ENCODE peak calls at places on chromosomes 2 and 18, in seven cellular contexts. K is hepatocyte, B is OCI-LY7, E is PC-3, N is GM23248, X is HCT116, S is MM.1S. J is an unnamed sample.

GRCh38 chr2:219630770-219631405 is 3.5 kb downstream of the SLC4A3 start:
- DNase-seq in S (no peak), K (no peak), N (no peak), B (no peak), E (no peak), X (no peak), J (no peak)

GRCh38 chr2:46381871-46382270 is 84.7 kb downstream of the EPAS1 start:
- DNase-seq in E (no peak), B (no peak), K (no peak), X (no peak), S (no peak), N (no peak), J (no peak)

GRCh38 chr2:12686708-12687107 is 30.0 kb upstream of the TRIB2 start:
- DNase-seq in S (no peak), E (peak), N (peak), K (no peak), B (no peak), X (no peak), J (no peak)

GRCh38 chr2:229083606-229084349 is 187.3 kb downstream of the PID1 start:
- DNase-seq in B (no peak), S (no peak), K (no peak), N (no peak), X (no peak), E (no peak), J (no peak)

GRCh38 chr2:197889041-197889440 is 84.6 kb downstream of the PLCL1 start:
- DNase-seq in K (no peak), X (no peak), N (peak), E (no peak), B (peak), S (peak), J (peak)

GRCh38 chr2:168686485-168687191 is 115.8 kb upstream of the NOSTRIN start:
- DNase-seq in E (peak), K (no peak), S (no peak), N (peak), B (no peak), X (no peak), J (no peak)

GRCh38 chr2:208072250-208072892 is 47.0 kb upstream of the PLEKHM3 start:
- DNase-seq in X (peak), E (peak), K (peak), N (peak), S (peak), B (peak), J (peak)

GRCh38 chr2:169363570-169364150 is 1.3 kb upstream of the LRP2 start:
- DNase-seq in E (no peak), S (peak), B (no peak), X (no peak), N (peak), K (peak), J (peak)

GRCh38 chr18:63188063-63188462 is 131.5 kb downstream of the BCL2 start:
- DNase-seq in K (no peak), S (peak), E (no peak), X (no peak), B (no peak), N (no peak), J (no peak)

GRCh38 chr18:13247506-13247905 is 28.9 kb downstream of the LDLRAD4 start:
- DNase-seq in K (no peak), B (no peak), S (no peak), N (no peak), X (no peak), E (no peak), J (no peak)

GRCh38 chr2:12918841-12919445 is 202.2 kb downstream of the TRIB2 start:
- DNase-seq in K (no peak), N (peak), X (no peak), S (no peak), B (no peak), E (peak), J (no peak)

GRCh38 chr2:169182573-169182972 is 113.2 kb downstream of the DHRS9 start:
- DNase-seq in B (no peak), N (no peak), K (no peak), S (no peak), E (no peak), X (no peak), J (no peak)

GRCh38 chr2:179049546-179050311 is at the start of gene CCDC141:
- DNase-seq in K (peak), B (peak), E (no peak), S (peak), X (no peak), N (no peak), J (no peak)

GRCh38 chr2:69979902-69980301 is 18.5 kb upstream of the ASPRV1 start:
- DNase-seq in N (no peak), S (no peak), E (no peak), B (no peak), K (no peak), X (no peak), J (no peak)
- TF ChIP-seq EZH2phosphoT487 in N (no peak), S (no peak), E (no peak), B (no peak), K (no peak), X (no peak), J (no peak)

GRCh38 chr2:231929961-231930600 is 3.9 kb upstream of the NPPC start:
- DNase-seq in S (no peak), E (no peak), B (peak), K (no peak), N (no peak), X (no peak), J (peak)
- TF ChIP-seq EZH2phosphoT487 in S (no peak), E (no peak), B (no peak), K (no peak), N (no peak), X (no peak), J (no peak)

DNA sequence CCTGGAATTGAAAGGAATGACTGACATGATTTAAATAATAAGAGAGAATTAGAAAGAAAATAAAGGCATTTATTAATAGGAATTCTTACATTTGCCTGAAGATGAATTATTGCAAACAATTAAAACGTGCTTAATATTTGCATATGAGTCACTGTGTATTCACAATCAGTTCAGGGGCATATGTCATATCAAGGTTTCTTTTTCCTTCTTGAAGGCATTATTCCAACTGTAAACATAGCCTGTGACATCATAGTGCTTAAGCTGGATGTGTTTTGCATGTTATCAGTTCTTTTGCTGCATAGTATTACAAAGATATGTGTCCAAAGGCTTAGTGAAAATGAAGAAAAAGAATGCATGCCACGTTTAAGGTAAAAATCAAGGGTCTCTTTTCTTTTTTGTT is 80.8 kb downstream of the MEIS1 start:
- DNase-seq in X (no peak), B (no peak), K (no peak), N (peak), S (no peak), E (no peak), J (no peak)
- TF ChIP-seq EZH2phosphoT487 in X (no peak), B (no peak), K (no peak), N (no peak), S (no peak), E (no peak), J (no peak)

GRCh38 chr2:79619442-79619841 is 106.6 kb downstream of the CTNNA2 start:
- DNase-seq in K (no peak), B (no peak), E (no peak), S (no peak), N (no peak), X (no peak), J (no peak)
- TF ChIP-seq EZH2phosphoT487 in K (no peak), B (no peak), E (no peak), S (no peak), N (no peak), X (no peak), J (no peak)

GRCh38 chr2:43178602-43179542 is 47.5 kb downstream of the ZFP36L2 start:
- DNase-seq in B (no peak), N (peak), E (peak), K (peak), S (peak), X (peak), J (peak)
- TF ChIP-seq EZH2phosphoT487 in B (no peak), N (no peak), E (no peak), K (no peak), S (no peak), X (no peak), J (no peak)

GRCh38 chr18:38923136-38923535 is 1357.5 kb upstream of the CELF4 start:
- DNase-seq in B (no peak), K (no peak), X (no peak), S (no peak), E (no peak), N (no peak), J (no peak)
- TF ChIP-seq EZH2phosphoT487 in B (no peak), K (no peak), X (no peak), S (no peak), E (no peak), N (no peak), J (no peak)

GRCh38 chr18:79133724-79134123 is 64.5 kb downstream of the ATP9B start:
- DNase-seq in X (no peak), B (no peak), E (no peak), S (no peak), K (no peak), N (no peak), J (no peak)

GRCh38 chr18:79139206-79139605 is 70.0 kb downstream of the ATP9B start:
- DNase-seq in K (no peak), S (no peak), E (no peak), B (peak), N (no peak), X (no peak), J (no peak)

GRCh38 chr18:79135924-79136323 is 66.7 kb downstream of the ATP9B start:
- DNase-seq in B (no peak), N (no peak), S (no peak), K (no peak), X (no peak), E (no peak), J (no peak)

DNA sequence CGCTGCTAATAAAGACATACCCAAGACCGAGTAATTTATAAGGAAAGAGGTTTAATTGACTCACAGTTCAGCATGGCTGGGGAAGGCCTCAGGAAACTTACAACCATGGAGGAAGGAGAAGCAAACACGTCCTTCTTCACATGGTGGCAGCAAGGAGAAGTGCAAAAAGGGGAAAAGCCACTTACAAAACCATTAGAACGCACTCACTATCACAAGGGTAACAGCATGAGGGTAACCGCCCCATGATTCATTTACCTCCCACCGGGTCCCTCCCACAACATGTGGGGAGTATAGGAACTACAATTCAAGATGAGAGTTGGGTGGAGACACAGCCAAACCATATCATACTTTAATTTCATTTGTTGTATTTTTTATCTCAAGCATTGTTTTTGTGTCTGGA is 67.5 kb downstream of the ATP9B start:
- DNase-seq in B (no peak), X (no peak), E (no peak), S (no peak), N (no peak), K (no peak), J (no peak)
- TF ChIP-seq EZH2phosphoT487 in B (no peak), X (no peak), E (no peak), S (no peak), N (no peak), K (no peak), J (no peak)

DNA sequence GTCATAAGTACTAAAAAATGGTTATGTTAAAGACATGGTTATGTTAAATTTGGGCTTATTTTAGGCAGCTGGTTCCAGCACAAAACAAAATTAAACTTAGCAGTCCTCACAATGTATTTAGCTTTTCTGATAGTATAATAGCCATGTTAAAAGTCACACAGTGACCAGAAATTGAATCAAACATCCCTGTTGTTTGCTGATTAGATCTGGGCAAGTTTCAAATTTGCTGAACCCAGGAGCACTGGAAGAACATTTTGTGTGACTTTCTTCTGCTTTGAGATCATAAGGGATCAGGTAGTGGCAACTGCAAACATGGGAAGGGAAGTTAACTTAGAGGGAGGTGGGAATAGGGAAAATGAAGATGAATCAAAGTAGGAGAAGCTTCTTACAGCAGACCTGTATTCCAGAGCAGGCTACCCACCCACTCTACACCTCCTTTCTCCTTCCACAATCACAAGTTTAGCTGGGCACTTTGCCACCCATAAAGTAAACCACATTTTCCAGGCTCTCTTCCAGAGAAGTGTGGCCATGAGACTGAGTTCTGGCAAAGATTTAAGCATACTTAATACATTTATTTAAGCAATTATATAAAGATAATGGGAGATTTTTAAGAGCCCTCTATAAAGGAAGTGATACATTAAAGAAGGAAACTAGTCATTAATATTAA is 616.1 kb upstream of the LRATD1 start:
- DNase-seq in N (no peak), K (peak), E (peak), X (no peak), B (no peak), S (no peak), J (no peak)
- TF ChIP-seq EZH2phosphoT487 in N (no peak), K (no peak), E (no peak), X (no peak), B (no peak), S (no peak), J (no peak)

GRCh38 chr18:79510731-79511141 is 115.0 kb downstream of the NFATC1 start:
- DNase-seq in N (no peak), K (no peak), B (no peak), E (no peak), S (no peak), X (no peak), J (no peak)

GRCh38 chr18:79509536-79509930 is 113.8 kb downstream of the NFATC1 start:
- DNase-seq in E (no peak), S (no peak), N (no peak), X (no peak), B (no peak), K (no peak), J (no peak)

GRCh38 chr18:79508565-79509535 is 113.1 kb downstream of the NFATC1 start:
- DNase-seq in S (no peak), X (no peak), B (no peak), N (no peak), K (no peak), E (no peak), J (no peak)

GRCh38 chr18:79511271-79511670 is 115.5 kb downstream of the NFATC1 start:
- DNase-seq in E (no peak), X (no peak), K (no peak), S (no peak), N (no peak), B (no peak), J (no peak)

DNA sequence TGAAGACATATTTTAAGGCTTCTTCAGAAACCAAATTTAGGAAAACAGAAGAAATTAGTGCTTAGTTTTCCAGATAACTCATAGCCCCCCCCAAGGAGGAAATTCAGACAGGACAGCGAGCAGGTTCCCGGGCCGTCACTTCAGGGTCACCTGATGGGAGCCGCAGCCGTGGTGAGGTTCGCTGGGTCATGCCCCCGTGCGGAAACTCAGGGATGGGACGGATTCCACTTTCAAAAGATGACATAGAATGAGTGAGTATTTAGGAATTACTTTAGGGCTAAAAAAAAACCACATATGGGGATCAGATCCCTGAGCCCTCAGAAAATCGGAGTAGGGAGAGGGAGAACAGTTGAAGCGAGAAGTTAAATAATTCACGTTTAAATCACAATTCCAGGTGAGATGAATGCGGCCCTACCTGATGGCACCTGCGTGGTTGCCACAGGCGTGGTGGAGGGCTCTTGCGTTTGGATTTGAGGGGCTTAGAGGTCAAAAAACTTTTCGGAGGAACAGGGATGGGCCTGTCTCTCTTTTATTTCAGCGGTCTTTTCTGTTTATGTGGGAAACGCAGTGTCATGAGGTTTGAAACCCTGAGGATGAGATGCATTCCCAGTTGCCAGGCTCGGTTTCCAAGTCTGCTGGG is 114.4 kb downstream of the NFATC1 start:
- DNase-seq in K (no peak), X (no peak), B (no peak), N (no peak), S (no peak), E (no peak), J (no peak)
- TF ChIP-seq EZH2phosphoT487 in K (no peak), X (no peak), B (no peak), N (no peak), S (no peak), E (no peak), J (no peak)